ENCODE peak calls at places on chromosome 1, in five cellular contexts. U is cardiac muscle cell, A is epithelial cell of esophagus, F is body of pancreas, X is lower leg skin. H is an unnamed sample.

GRCh38 chr1:203475012-203475981 is at the start of gene PRELP:
- DNase-seq in A (peak; percentile 22), F (peak; percentile 29), U (peak; percentile 60), X (peak; percentile 91), H (no peak)

GRCh38 chr1:77524038-77524437 is 158.4 kb downstream of the ZZZ3 start:
- DNase-seq in F (no peak), U (no peak), X (no peak), A (no peak), H (no peak)

GRCh38 chr1:67555487-67556296 is 125.5 kb upstream of the SERBP1 start:
- DNase-seq in U (no peak), F (no peak), A (no peak), X (no peak), H (no peak)

GRCh38 chr1:199292873-199293272 is 654.0 kb downstream of the PTPRC start:
- DNase-seq in A (no peak), U (no peak), F (no peak), X (no peak), H (no peak)

GRCh38 chr1:40438391-40439015 is 11.8 kb upstream of the ZFP69B start:
- DNase-seq in X (no peak), U (peak; percentile 55), F (no peak), A (peak; percentile 28), H (no peak)

GRCh38 chr1:121522061-121522759 is 337.4 kb downstream of the SRGAP2C start:
- DNase-seq in U (no peak), X (no peak), A (peak; percentile 42), F (peak; percentile 73), H (no peak)

GRCh38 chr1:184866991-184867788 is 107.1 kb downstream of the NIBAN1 start:
- DNase-seq in F (no peak), X (no peak), U (peak; percentile 98), A (peak; percentile 90), H (no peak)

GRCh38 chr1:153881764-153882163 is 41.0 kb downstream of the GATAD2B start:
- DNase-seq in A (no peak), F (no peak), U (peak; percentile 58), X (peak; percentile 63), H (no peak)

GRCh38 chr1:201885531-201886075 is 3.1 kb upstream of the SHISA4 start:
- DNase-seq in X (peak; percentile 45), U (peak; percentile 56), A (peak; percentile 63), F (no peak), H (no peak)

GRCh38 chr1:226571901-226572300 is 23.3 kb downstream of the STUM start:
- DNase-seq in A (no peak), U (no peak), X (no peak), F (no peak), H (no peak)

GRCh38 chr1:245154429-245155185 is at the start of gene KIF26B:
- DNase-seq in A (peak; percentile 85), F (peak; percentile 26), X (peak; percentile 87), U (peak; percentile 77), H (no peak)

GRCh38 chr1:210201671-210202070 is 30.9 kb upstream of the SERTAD4 start:
- DNase-seq in F (no peak), X (no peak), U (no peak), A (no peak), H (no peak)

GRCh38 chr1:210198840-210199239 is 33.8 kb upstream of the SERTAD4 start:
- DNase-seq in X (no peak), A (no peak), U (no peak), F (no peak), H (no peak)

GRCh38 chr1:210195635-210196160 is 36.9 kb upstream of the SERTAD4 start:
- DNase-seq in A (no peak), U (peak; percentile 52), F (no peak), X (no peak), H (no peak)

GRCh38 chr1:210200090-210200736 is 32.4 kb upstream of the SERTAD4 start:
- DNase-seq in F (no peak), A (peak; percentile 7), U (no peak), X (no peak), H (no peak)
- TF ChIP-seq CTCF in F (no peak), A (peak; percentile 18), U (no peak), X (no peak), H (no peak)

GRCh38 chr1:228308628-228309547 is 97.7 kb downstream of the TRIM11 start:
- DNase-seq in U (no peak), A (no peak), X (peak; percentile 71), F (no peak), H (no peak)
- TF ChIP-seq CTCF in U (no peak), A (no peak), X (no peak), F (no peak), H (no peak)

DNA sequence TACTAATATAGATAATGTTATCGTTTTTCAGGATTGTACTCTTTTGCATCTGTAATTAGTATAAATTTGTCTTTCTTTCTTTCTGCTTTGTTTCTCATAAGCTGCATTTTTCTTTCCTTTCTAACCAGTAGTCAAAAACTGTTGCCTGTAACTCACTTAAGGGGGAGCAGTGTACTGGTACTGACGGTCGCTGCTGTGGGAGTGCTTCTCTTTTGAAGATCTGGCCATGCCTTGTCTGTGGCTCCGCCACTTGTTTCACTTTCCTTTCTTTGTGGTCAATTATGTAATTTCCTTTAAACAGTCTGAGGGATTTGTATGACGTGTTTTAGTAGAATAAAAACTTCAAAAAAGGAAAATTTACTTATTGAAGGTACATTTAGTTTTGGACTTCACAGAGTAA is 37.0 kb downstream of the MIA3 start:
- DNase-seq in U (peak; percentile 66), F (no peak), A (no peak), X (no peak), H (no peak)
- TF ChIP-seq CTCF in U (peak; percentile 3), F (no peak), A (no peak), X (no peak), H (no peak)

GRCh38 chr1:218982482-218982881 is 191.2 kb upstream of the LYPLAL1 start:
- DNase-seq in F (no peak), A (no peak), U (no peak), X (no peak), H (no peak)

GRCh38 chr1:218985424-218985823 is 188.3 kb upstream of the LYPLAL1 start:
- DNase-seq in F (no peak), A (no peak), U (no peak), X (no peak), H (no peak)

GRCh38 chr1:218983433-218983832 is 190.2 kb upstream of the LYPLAL1 start:
- DNase-seq in U (no peak), X (no peak), F (no peak), A (no peak), H (no peak)

GRCh38 chr1:218986816-218987215 is 186.9 kb upstream of the LYPLAL1 start:
- DNase-seq in U (no peak), F (no peak), X (no peak), A (no peak), H (no peak)

GRCh38 chr1:218983848-218984247 is 189.8 kb upstream of the LYPLAL1 start:
- DNase-seq in X (no peak), U (no peak), A (no peak), F (no peak), H (no peak)
- TF ChIP-seq CTCF in X (no peak), U (peak; percentile 16), A (no peak), F (no peak), H (peak; percentile 41)

GRCh38 chr1:19859876-19860275 is 22.3 kb upstream of the OTUD3 start:
- DNase-seq in X (no peak), F (no peak), A (no peak), U (no peak), H (no peak)

GRCh38 chr1:19860418-19860817 is 21.8 kb upstream of the OTUD3 start:
- DNase-seq in U (no peak), F (no peak), X (no peak), A (no peak), H (no peak)

GRCh38 chr1:19852036-19852435 is 30.2 kb upstream of the OTUD3 start:
- DNase-seq in X (no peak), F (no peak), A (no peak), U (no peak), H (no peak)

GRCh38 chr1:19858894-19859293 is 23.3 kb upstream of the OTUD3 start:
- DNase-seq in U (no peak), A (no peak), F (no peak), X (no peak), H (no peak)

DNA sequence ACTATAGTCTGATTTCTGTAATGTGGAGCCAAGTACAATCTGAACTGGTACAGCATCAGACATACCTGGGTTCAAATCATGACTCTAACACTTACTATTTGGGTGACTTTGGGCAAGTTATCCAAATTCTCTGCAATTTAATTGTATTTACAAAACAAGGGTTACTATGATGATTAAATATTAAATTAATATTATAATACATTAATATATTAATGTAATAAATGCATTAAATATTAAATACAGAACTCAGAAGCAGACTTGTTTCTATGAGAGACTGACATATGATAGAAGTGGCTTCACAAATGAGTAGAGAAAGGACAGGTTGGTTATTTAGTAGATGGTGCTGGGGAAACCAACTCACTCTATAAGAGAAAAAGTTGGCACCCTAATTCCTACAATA is 27.3 kb upstream of the OTUD3 start:
- DNase-seq in X (no peak), F (no peak), U (no peak), A (no peak), H (no peak)
- TF ChIP-seq CTCF in X (no peak), F (no peak), U (no peak), A (no peak), H (no peak)

H was measured in Panc1.